ENCODE peak calls at places on chromosome 19, in eight cellular contexts. C is EH; M is T follicular helper cell; F is T-helper 1 cell; N is AG09309; K is NCI-H524 treated with DMSO at 0.1 percent for 48 hours; H is cardiac fibroblast; I is stimulated activated CD8-positive, alpha-beta memory T cell treated with anti-CD3 and anti-CD28 coated beads, Interleukin-15, amount 100 ng/mL, for 1 hour. X is an unnamed sample.
A peak's percentile ranks its signal among the peaks of the same experiment; 100 is the strongest.

GRCh38 chr19:46862974-46863632 is 2.3 kb downstream of the ARHGAP35 start:
- DNase-seq in N (no peak), K (no peak), M (no peak), C (no peak), H (no peak), I (no peak), F (no peak), X (no peak)

GRCh38 chr19:10402441-10403038 is 802 bp downstream of the CDC37 start:
- DNase-seq in I (no peak), H (peak; percentile 47), N (no peak), K (no peak), F (no peak), M (no peak), C (peak; percentile 64), X (no peak)

GRCh38 chr19:40314646-40315045 is 29.5 kb upstream of the AKT2 start:
- DNase-seq in C (no peak), F (no peak), M (no peak), N (no peak), I (no peak), K (no peak), H (no peak), X (no peak)

GRCh38 chr19:6521718-6522646 is 8.8 kb upstream of the TNFSF9 start:
- DNase-seq in N (no peak), I (peak; percentile 41), C (peak; percentile 11), F (peak; percentile 55), H (peak; percentile 53), K (no peak), M (peak; percentile 38), X (no peak)

GRCh38 chr19:3515891-3516422 is 9.8 kb downstream of the FZR1 start:
- DNase-seq in H (no peak), F (no peak), C (peak; percentile 30), N (no peak), K (no peak), I (no peak), M (no peak), X (no peak)

GRCh38 chr19:41225238-41226052 is 6.4 kb downstream of the AXL start:
- DNase-seq in C (peak; percentile 100), M (peak; percentile 7), F (no peak), N (peak; percentile 99), H (peak; percentile 100), K (no peak), I (no peak), X (peak; percentile 98)

GRCh38 chr19:35752746-35753350 is 4.0 kb downstream of the HSPB6 start:
- DNase-seq in M (no peak), H (no peak), I (no peak), C (no peak), K (no peak), N (no peak), F (no peak), X (no peak)

GRCh38 chr19:23403581-23404324 is 8.5 kb upstream of the ZNF91 start:
- DNase-seq in K (no peak), C (no peak), H (no peak), M (no peak), N (no peak), F (no peak), I (no peak), X (no peak)

GRCh38 chr19:3670258-3670795 is 29.9 kb downstream of the PIP5K1C start:
- DNase-seq in M (no peak), F (no peak), K (no peak), H (peak; percentile 97), I (no peak), C (peak; percentile 98), N (peak; percentile 38), X (peak; percentile 70)

GRCh38 chr19:371501-372160 is 27.0 kb upstream of the MIER2 start:
- DNase-seq in I (no peak), M (no peak), N (no peak), K (no peak), C (peak; percentile 5), F (no peak), H (peak; percentile 14), X (no peak)

GRCh38 chr19:11597202-11598102 is at the start of gene ZNF627:
- DNase-seq in H (peak; percentile 99), N (peak; percentile 92), F (peak; percentile 96), M (peak; percentile 95), K (peak; percentile 94), C (peak; percentile 99), I (peak; percentile 98), X (peak; percentile 87)

GRCh38 chr19:5567360-5567970 is at the start of gene TINCR:
- DNase-seq in M (no peak), H (no peak), I (no peak), C (no peak), F (no peak), N (no peak), K (no peak), X (no peak)

GRCh38 chr19:10092648-10093294 is 6.7 kb downstream of the SHFL start:
- DNase-seq in F (no peak), M (no peak), H (no peak), I (no peak), N (no peak), C (no peak), K (no peak), X (no peak)

GRCh38 chr19:51702754-51703654 is 9.9 kb downstream of the SPACA6 start:
- DNase-seq in F (no peak), C (no peak), N (no peak), I (no peak), H (no peak), K (no peak), M (no peak), X (no peak)

GRCh38 chr19:51123381-51124186 is 1.1 kb upstream of the SIGLEC9 start:
- DNase-seq in I (no peak), H (no peak), M (no peak), K (no peak), F (no peak), C (no peak), N (no peak), X (no peak)

GRCh38 chr19:49338691-49339363 is 3.6 kb downstream of the CD37 start:
- DNase-seq in N (no peak), I (no peak), C (peak; percentile 41), M (no peak), K (no peak), F (no peak), H (peak; percentile 34), X (no peak)

GRCh38 chr19:18776288-18776594 is 14.9 kb downstream of the COMP start:
- DNase-seq in N (no peak), K (no peak), M (no peak), C (peak; percentile 81), H (peak; percentile 58), I (no peak), F (no peak), X (no peak)

GRCh38 chr19:38617764-38618589 is at the start of gene MAP4K1:
- DNase-seq in F (peak; percentile 48), C (no peak), H (no peak), N (no peak), M (peak; percentile 53), K (no peak), I (peak; percentile 28), X (no peak)

GRCh38 chr19:33199441-33200265 is 5.5 kb downstream of the LRP3 start:
- DNase-seq in F (no peak), K (no peak), H (peak; percentile 4), I (no peak), N (no peak), M (no peak), C (peak; percentile 8), X (no peak)

GRCh38 chr19:9940778-9941177 is 4.5 kb upstream of the OLFM2 start:
- DNase-seq in K (no peak), F (no peak), C (peak; percentile 65), M (no peak), H (peak; percentile 52), I (no peak), N (no peak), X (no peak)

GRCh38 chr19:49461656-49462055 is 8.6 kb downstream of the ALDH16A1 start:
- DNase-seq in C (no peak), F (no peak), I (no peak), K (no peak), M (no peak), H (no peak), N (no peak), X (no peak)

GRCh38 chr19:1748703-1749341 is 4.5 kb upstream of the ONECUT3 start:
- DNase-seq in C (no peak), F (no peak), M (no peak), N (no peak), K (no peak), I (no peak), H (no peak), X (no peak)

GRCh38 chr19:55315956-55316525 is 9.1 kb downstream of the TMEM150B start:
- DNase-seq in C (no peak), N (no peak), F (no peak), I (no peak), K (no peak), M (no peak), H (no peak), X (no peak)

GRCh38 chr19:28168557-28168956 is 1044.4 kb downstream of the UQCRFS1 start:
- DNase-seq in H (no peak), C (no peak), F (no peak), I (no peak), N (no peak), K (no peak), M (no peak), X (no peak)

GRCh38 chr19:17095141-17095919 is 19.8 kb downstream of the MYO9B start:
- DNase-seq in C (peak; percentile 74), N (no peak), I (no peak), K (no peak), F (no peak), M (no peak), H (peak; percentile 98), X (no peak)

GRCh38 chr19:28449803-28450202 is 763.1 kb downstream of the UQCRFS1 start:
- DNase-seq in M (no peak), C (no peak), N (no peak), I (no peak), F (no peak), H (no peak), K (no peak), X (no peak)

GRCh38 chr19:35733180-35734125 is 8.8 kb downstream of the IGFLR1 start:
- DNase-seq in K (no peak), N (no peak), F (no peak), C (no peak), M (no peak), H (no peak), I (no peak), X (no peak)

GRCh38 chr19:58350001-58350801 is 3.1 kb downstream of the A1BG start:
- DNase-seq in C (no peak), N (no peak), M (no peak), I (no peak), F (no peak), K (no peak), H (no peak), X (no peak)

GRCh38 chr19:16587031-16588023 is 15.1 kb upstream of the SLC35E1 start:
- DNase-seq in H (peak; percentile 36), I (no peak), M (peak; percentile 67), K (no peak), F (peak; percentile 44), C (peak; percentile 70), N (no peak), X (no peak)

GRCh38 chr19:51719251-51719901 is 4.4 kb downstream of the HAS1 start:
- DNase-seq in C (no peak), H (no peak), M (no peak), F (no peak), I (no peak), K (no peak), N (no peak), X (no peak)

GRCh38 chr19:58407658-58408151 is 744 bp upstream of the ZNF584 start:
- DNase-seq in H (no peak), K (no peak), I (no peak), F (no peak), M (no peak), C (no peak), N (no peak), X (no peak)

GRCh38 chr19:38656171-38656981 is 8.9 kb downstream of the ACTN4 start:
- DNase-seq in F (peak; percentile 33), H (peak; percentile 92), C (peak; percentile 69), M (peak; percentile 22), I (no peak), K (no peak), N (no peak), X (no peak)

GRCh38 chr19:27794444-27795042 is 1418.4 kb downstream of the UQCRFS1 start:
- DNase-seq in C (peak; percentile 63), H (peak; percentile 50), I (no peak), K (no peak), M (no peak), N (no peak), F (no peak), X (no peak)

GRCh38 chr19:31304877-31305312 is 44.3 kb downstream of the TSHZ3 start:
- DNase-seq in C (peak; percentile 11), K (no peak), F (no peak), I (no peak), N (peak; percentile 63), M (no peak), H (no peak), X (no peak)